ENCODE peak calls at places on chromosomes 16 and 17, in four cellular contexts. D is K562, M is GM12878, N is HepG2. J is an unnamed sample.

GRCh38 chr17:66281671-66282369 is 20.6 kb upstream of the PRKCA start:
- DNase-seq in D (no peak), M (no peak), N (no peak), J (no peak)

GRCh38 chr17:76556759-76557367 is 17.0 kb downstream of the PRCD start:
- DNase-seq in D (no peak), M (no peak), N (peak; percentile 53), J (no peak)

GRCh38 chr16:88842806-88843205 is 13.9 kb downstream of the GALNS start:
- DNase-seq in D (no peak), M (no peak), N (no peak), J (no peak)

GRCh38 chr16:79639576-79640311 is 39.2 kb upstream of the MAF start:
- DNase-seq in D (no peak), M (no peak), N (no peak), J (no peak)

GRCh38 chr17:32739722-32740121 is 137.2 kb downstream of the MYO1D start:
- DNase-seq in D (no peak), M (no peak), N (no peak), J (no peak)

GRCh38 chr16:77946834-77947233 is 75.5 kb upstream of the CLEC3A start:
- DNase-seq in D (peak; percentile 7), M (no peak), N (no peak), J (no peak)

GRCh38 chr16:12057276-12057675 is 80.7 kb downstream of the SNX29 start:
- DNase-seq in D (no peak), M (no peak), N (no peak), J (no peak)

GRCh38 chr17:3723188-3723555 is 531 bp upstream of the HASPIN start:
- DNase-seq in D (no peak), M (no peak), N (no peak), J (no peak)

GRCh38 chr17:1644493-1645206 is 882 bp downstream of the SCARF1 start:
- DNase-seq in D (no peak), M (peak; percentile 61), N (no peak), J (no peak)

GRCh38 chr17:44496815-44497214 is 6.4 kb downstream of the GPATCH8 start:
- DNase-seq in D (no peak), M (no peak), N (no peak), J (no peak)

GRCh38 chr16:68289621-68290329 is 21.0 kb downstream of the SLC7A6OS start:
- DNase-seq in D (peak; percentile 88), M (peak; percentile 77), N (no peak), J (no peak)

GRCh38 chr17:76700627-76701470 is 9.9 kb downstream of the MXRA7 start:
- DNase-seq in D (no peak), M (no peak), N (peak; percentile 86), J (peak; percentile 41)

GRCh38 chr16:12225816-12226480 is 249.4 kb downstream of the SNX29 start:
- DNase-seq in D (no peak), M (no peak), N (no peak), J (no peak)

GRCh38 chr17:74309902-74310301 is 16.1 kb upstream of the KIF19 start:
- DNase-seq in D (no peak), M (no peak), N (no peak), J (no peak)

GRCh38 chr16:49754495-49755290 is 101.2 kb downstream of the ZNF423 start:
- DNase-seq in D (no peak), M (no peak), N (no peak), J (peak; percentile 47)

GRCh38 chr16:2495041-2495440 is 18.7 kb upstream of the ATP6V0C start:
- DNase-seq in D (no peak), M (no peak), N (no peak), J (no peak)

GRCh38 chr17:9797965-9798364 is 6.6 kb upstream of the DHRS7C start:
- DNase-seq in D (no peak), M (no peak), N (no peak), J (no peak)

GRCh38 chr17:56130030-56130429 is 23.2 kb upstream of the ANKFN1 start:
- DNase-seq in D (no peak), M (no peak), N (no peak), J (no peak)

GRCh38 chr17:16915752-16916556 is 56.0 kb downstream of the TNFRSF13B start:
- DNase-seq in D (peak; percentile 48), M (peak; percentile 17), N (peak; percentile 32), J (peak; percentile 74)

GRCh38 chr17:19263621-19264010 is 26.4 kb downstream of the EPN2 start:
- DNase-seq in D (no peak), M (no peak), N (no peak), J (no peak)

GRCh38 chr17:76869878-76870714 is 1.9 kb downstream of the MGAT5B start:
- DNase-seq in D (no peak), M (no peak), N (no peak), J (peak; percentile 62)

GRCh38 chr16:47084198-47084597 is 59.5 kb downstream of the NETO2 start:
- DNase-seq in D (no peak), M (no peak), N (no peak), J (no peak)

GRCh38 chr17:16988749-16989229 is 16.9 kb upstream of the TNFRSF13B start:
- DNase-seq in D (no peak), M (peak; percentile 82), N (no peak), J (no peak)

GRCh38 chr16:69883744-69884143 is 67.4 kb upstream of the CLEC18A start:
- DNase-seq in D (no peak), M (no peak), N (no peak), J (no peak)

GRCh38 chr17:66446419-66446818 is 144.0 kb downstream of the PRKCA start:
- DNase-seq in D (no peak), M (no peak), N (no peak), J (no peak)

GRCh38 chr17:17485420-17485819 is 8.6 kb downstream of the MED9 start:
- DNase-seq in D (no peak), M (no peak), N (no peak), J (no peak)

GRCh38 chr16:3148256-3149192 is 13.7 kb downstream of the ZNF213 start:
- DNase-seq in D (no peak), M (no peak), N (no peak), J (no peak)

GRCh38 chr17:31580331-31581021 is 189.0 kb downstream of the RAB11FIP4 start:
- DNase-seq in D (no peak), M (no peak), N (no peak), J (no peak)

GRCh38 chr17:68085751-68086445 is 50.4 kb downstream of the KPNA2 start:
- DNase-seq in D (no peak), M (no peak), N (no peak), J (no peak)

GRCh38 chr17:31740611-31741082 is 118.4 kb downstream of the COPRS start:
- DNase-seq in D (no peak), M (no peak), N (no peak), J (no peak)

GRCh38 chr17:80529904-80530292 is 14.7 kb upstream of the RPTOR start:
- DNase-seq in D (no peak), M (no peak), N (no peak), J (no peak)

GRCh38 chr16:66248096-66248495 is 118.4 kb upstream of the CDH5 start:
- DNase-seq in D (no peak), M (no peak), N (no peak), J (no peak)

GRCh38 chr16:57592591-57593003 is 35.8 kb upstream of the ADGRG1 start:
- DNase-seq in D (no peak), M (no peak), N (no peak), J (no peak)

GRCh38 chr17:44077595-44077909 is 7.0 kb downstream of the G6PC3 start:
- DNase-seq in D (no peak), M (no peak), N (no peak), J (no peak)

DNA sequence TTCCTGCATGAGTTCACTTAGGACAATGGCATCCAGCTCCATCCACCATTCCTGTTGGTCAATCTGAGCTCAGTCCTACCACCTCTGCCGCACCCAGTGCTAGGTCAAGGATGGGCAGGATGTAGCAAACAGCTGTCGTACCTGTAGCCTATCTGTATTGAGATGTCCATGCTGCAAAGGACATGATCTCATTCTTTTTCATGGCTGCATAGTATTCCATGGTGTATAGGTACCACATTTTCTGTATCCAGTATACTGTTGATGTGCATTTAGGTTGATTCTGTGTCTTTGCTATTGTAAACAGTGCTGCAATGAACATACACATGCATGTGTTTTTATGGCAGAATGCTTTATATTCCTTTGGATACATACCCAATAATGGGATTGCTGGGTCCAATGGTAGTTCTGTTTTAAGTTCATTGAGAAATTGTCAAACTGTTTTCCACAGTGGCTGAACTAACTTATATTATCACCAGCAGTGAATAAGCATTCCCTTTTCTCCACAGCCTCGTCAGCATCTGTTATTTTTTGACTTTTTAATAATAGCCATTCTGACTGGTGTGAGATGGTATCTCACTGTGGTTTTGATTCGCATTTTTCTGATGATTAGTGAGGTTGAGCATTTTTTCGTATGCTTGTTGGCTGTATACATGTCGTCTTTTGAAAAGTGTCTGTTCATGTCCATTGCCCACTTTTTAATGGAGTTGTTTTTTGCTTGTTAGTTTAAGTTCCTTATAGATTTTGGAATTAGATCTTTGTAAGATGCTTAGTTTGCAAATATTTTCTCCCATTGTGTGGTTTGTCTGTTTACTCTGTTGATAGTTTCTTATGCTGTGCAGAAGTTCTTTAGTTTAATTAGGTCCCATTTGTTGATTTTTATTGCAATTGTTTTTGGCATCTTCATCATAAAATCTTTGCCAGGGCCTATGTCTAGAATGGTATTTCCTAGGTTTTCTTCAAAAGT is 7.2 kb upstream of the MRTFB start:
- DNase-seq in D (no peak), M (no peak), N (no peak), J (no peak)
- TF ChIP-seq MAX in D (no peak), M (no peak), N (no peak), J (no peak)

GRCh38 chr17:34997355-34997862 is 17.1 kb downstream of the LIG3 start:
- DNase-seq in D (no peak), M (no peak), N (no peak), J (no peak)

GRCh38 chr17:34999456-34999855 is 19.1 kb downstream of the LIG3 start:
- DNase-seq in D (no peak), M (no peak), N (no peak), J (no peak)

GRCh38 chr17:34996422-34997029 is 16.2 kb downstream of the LIG3 start:
- DNase-seq in D (no peak), M (no peak), N (no peak), J (no peak)

GRCh38 chr17:35001549-35001948 is 21.2 kb downstream of the LIG3 start:
- DNase-seq in D (no peak), M (no peak), N (no peak), J (no peak)

GRCh38 chr17:34998205-34998604 is 17.9 kb downstream of the LIG3 start:
- DNase-seq in D (peak; percentile 86), M (peak; percentile 40), N (peak; percentile 56), J (peak; percentile 79)
- TF ChIP-seq CREM in D (no peak), M (no peak), N (no peak), J (no peak)

DNA sequence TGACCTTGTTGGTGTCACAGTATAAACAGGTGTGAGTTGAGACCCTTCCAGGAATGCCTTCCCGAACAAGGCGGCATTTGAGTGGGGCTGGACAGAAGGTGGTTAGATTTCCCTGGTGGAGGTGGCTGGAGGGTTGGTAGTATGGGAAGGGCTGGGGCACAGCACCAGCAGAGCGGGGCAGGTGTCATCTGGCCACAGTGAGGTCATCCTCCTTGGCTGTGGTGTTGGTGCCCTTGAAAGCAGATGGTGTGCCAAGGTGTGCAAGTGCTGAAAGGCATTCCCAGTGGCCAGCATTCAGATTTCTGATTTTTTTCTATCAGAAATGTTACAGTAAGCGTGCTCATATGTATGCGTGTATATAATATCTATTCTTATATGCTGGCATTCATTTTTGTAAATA is 126.6 kb downstream of the LAT start:
- DNase-seq in D (no peak), M (no peak), N (no peak), J (no peak)
- TF ChIP-seq NR2C2 in D (no peak), M (no peak), N (no peak), J (no peak)

DNA sequence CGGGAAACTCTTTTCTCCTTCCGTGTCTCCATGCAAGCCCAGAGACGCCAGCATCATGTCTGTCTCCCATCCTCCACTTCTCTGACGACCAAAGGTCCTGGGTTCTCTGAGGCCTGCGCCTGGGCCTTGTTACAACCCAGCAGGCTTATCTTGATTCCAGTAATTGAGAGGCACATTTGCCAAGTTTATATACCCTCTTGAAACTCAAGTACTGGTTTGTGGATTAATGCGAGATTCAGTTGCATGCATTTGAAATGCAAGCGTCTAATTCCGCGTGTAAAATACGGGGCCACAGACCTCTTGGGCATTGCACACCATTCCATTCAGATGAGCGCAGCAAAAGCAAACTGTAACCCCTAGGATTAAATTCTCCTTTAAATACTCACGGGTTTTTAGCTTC is 28.7 kb upstream of the CRISPLD2 start:
- DNase-seq in D (no peak), M (no peak), N (no peak), J (no peak)
- TF ChIP-seq MAX in D (no peak), M (no peak), N (no peak), J (no peak)